ENCODE peak calls at places on chromosomes 1 and 21, in six cellular contexts. P is cardiac muscle cell, X is ascending aorta, I is mammary epithelial cell, Y is heart left ventricle, T is left lung. S is an unnamed sample. For H3K4me1, the result is how much of the 10 kb centered on the place peaks cover.

GRCh38 chr1:156591432-156592157 is at the start of gene NAXE:
- DNase-seq in I (peak), X (no peak), Y (peak), P (peak), T (peak), S (peak)

GRCh38 chr1:68782890-68783289 is 286.0 kb upstream of the DEPDC1 start:
- DNase-seq in X (no peak), Y (no peak), T (no peak), P (no peak), I (no peak), S (peak)

GRCh38 chr1:19179597-19180271 is 30.3 kb downstream of the UBR4 start:
- DNase-seq in T (no peak), Y (no peak), P (peak), X (no peak), I (no peak), S (peak)

GRCh38 chr1:54297596-54298283 is 97.8 kb downstream of the MRPL37 start:
- DNase-seq in X (no peak), Y (no peak), I (no peak), P (no peak), T (no peak), S (no peak)

GRCh38 chr1:38046884-38047602 is 450 bp upstream of the POU3F1 start:
- DNase-seq in I (peak), T (peak), X (peak), Y (peak), P (peak), S (peak)

GRCh38 chr1:6414443-6414844 is 5.3 kb downstream of the HES2 start:
- DNase-seq in P (peak), T (no peak), X (no peak), Y (no peak), I (peak), S (peak)

GRCh38 chr1:119209943-119210342 is 69.5 kb upstream of the WARS2 start:
- DNase-seq in Y (no peak), T (no peak), X (no peak), P (no peak), I (no peak), S (no peak)

GRCh38 chr1:61053712-61054608 is 28.4 kb upstream of the NFIA start:
- DNase-seq in T (peak), P (peak), I (no peak), X (no peak), Y (peak), S (peak)

GRCh38 chr1:99503276-99503747 is 142.6 kb upstream of the PALMD start:
- DNase-seq in I (peak), X (no peak), P (peak), T (no peak), Y (no peak), S (no peak)

GRCh38 chr1:103525114-103525606 is 339 bp upstream of the RNPC3 start:
- DNase-seq in I (peak), Y (no peak), X (no peak), P (peak), T (no peak), S (peak)

GRCh38 chr1:4754816-4755215 is 100.4 kb downstream of the AJAP1 start:
- DNase-seq in I (no peak), X (no peak), T (no peak), P (no peak), Y (no peak), S (no peak)

GRCh38 chr1:240169188-240169587 is 77.5 kb downstream of the FMN2 start:
- DNase-seq in T (no peak), I (no peak), X (no peak), P (no peak), Y (no peak), S (peak)

GRCh38 chr1:226624526-226624925 is 76.0 kb downstream of the STUM start:
- DNase-seq in I (peak), T (peak), Y (no peak), X (no peak), P (no peak), S (no peak)

GRCh38 chr1:107952989-107953388 is 12.0 kb downstream of the VAV3 start:
- DNase-seq in I (no peak), X (no peak), T (no peak), Y (peak), P (no peak), S (no peak)

GRCh38 chr1:172742599-172743500 is 83.9 kb downstream of the FASLG start:
- DNase-seq in Y (no peak), P (peak), X (no peak), T (no peak), I (peak), S (peak)

DNA sequence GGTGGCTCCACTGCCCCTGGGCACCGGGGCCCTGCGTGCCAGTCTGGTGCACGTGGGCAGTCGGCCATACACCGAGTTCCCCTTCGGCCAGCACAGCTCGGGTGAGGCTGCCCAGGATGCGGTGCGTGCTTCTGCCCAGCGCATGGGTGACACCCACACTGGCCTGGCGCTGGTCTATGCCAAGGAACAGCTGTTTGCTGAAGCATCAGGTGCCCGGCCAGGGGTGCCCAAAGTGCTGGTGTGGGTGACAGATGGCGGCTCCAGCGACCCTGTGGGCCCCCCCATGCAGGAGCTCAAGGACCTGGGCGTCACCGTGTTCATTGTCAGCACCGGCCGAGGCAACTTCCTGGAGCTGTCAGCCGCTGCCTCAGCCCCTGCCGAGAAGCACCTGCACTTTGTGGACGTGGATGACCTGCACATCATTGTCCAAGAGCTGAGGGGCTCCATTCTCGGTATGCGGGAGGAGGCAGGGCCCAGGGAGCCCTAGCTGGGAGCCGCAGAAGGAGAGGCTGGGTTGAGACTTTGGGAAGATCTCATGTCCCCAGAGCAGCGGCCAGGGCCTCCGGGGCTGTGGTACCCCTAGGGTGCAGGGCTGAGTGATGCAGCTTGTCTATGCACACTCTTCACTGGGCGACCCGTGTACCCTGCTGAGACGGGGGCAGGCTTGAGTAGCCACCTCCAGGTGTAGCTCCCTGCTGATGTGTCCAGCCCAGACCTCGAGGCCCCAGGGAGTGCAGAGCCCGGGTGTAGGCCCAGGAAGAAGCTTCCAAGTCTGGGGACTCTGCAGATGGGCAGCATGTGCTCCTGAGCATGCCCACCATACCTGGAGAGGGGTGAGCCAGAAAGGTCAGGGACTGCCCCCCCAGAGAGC is 1.8 kb downstream of the VWA1 start:
- DNase-seq in X (no peak), P (no peak), T (no peak), Y (no peak), I (no peak), S (no peak)
- H3K4me1 ChIP-seq in X (under half), P (under half), T (half or more), Y (under half), I (under half), S (under half)

DNA sequence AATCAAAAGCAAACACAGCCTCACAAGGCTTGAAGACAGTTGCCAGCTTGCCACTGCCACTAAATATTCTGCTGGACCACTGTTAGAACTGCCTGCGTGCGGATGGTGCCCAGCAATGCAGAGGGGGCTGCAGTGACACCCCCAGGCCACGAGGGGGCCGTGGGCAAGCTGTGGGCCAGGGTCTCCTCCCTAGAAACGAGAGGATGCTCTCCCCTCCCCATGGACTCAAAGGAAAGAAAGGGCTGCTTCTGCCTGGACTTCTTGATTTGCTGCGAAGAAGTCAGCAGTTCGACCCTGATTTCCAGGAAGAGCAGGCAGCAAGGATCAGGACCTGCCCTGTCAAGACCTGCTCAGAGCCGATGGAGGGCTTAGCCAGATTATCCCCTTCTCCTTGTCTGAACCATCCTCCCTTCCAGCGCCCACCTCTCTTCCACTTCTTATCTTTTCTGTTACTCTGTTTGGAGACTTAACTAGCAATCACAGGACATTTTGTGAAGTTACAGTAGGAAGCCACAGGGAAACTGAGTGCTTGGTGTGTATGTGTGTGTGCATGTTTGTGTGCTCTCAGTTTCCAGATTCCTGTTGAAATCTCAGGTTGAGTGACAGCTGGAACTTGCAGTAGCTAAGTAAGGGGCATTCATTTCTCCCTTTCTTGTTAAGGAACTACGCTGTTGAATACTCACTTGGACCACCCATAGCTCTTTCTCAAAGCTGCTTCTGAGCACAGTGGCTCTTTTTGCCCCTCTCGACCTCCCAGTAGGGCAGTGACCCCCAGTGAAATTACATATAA is 2.7 kb downstream of the MAN1C1 start:
- DNase-seq in T (no peak), X (no peak), I (no peak), P (peak), Y (peak), S (peak)
- H3K4me3 ChIP-seq in T (no peak), X (no peak), I (no peak), P (peak), Y (peak), S (peak)

GRCh38 chr1:111203681-111204210 is 3.3 kb upstream of the DENND2D start:
- DNase-seq in Y (peak), I (peak), T (peak), P (no peak), X (peak), S (peak)
- H3K4me1 ChIP-seq in Y (under half), I (under half), T (half or more), P (under half), X (under half), S (under half)

DNA sequence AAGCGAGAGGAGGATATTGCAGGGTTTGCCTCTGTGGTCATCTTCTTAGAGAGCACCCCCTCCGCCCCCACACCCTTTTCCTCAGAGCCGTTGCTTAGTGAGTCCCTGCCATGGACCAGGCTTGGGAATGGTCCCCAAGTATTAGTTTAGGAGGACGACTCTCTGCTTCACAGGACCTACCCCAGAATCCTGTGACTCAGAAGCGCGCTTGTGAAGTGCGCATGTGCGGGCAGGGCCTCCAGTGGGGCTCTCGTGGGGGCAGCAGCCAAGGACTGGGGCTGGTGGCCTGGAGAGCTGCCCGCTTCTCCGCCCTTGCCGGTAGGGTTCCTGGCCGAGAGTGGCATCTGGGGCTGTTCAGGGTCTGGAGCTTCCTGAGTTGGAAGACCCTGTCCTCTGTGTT is 37.3 kb upstream of the HMGN1 start:
- DNase-seq in I (no peak), T (peak), P (no peak), Y (no peak), X (no peak), S (no peak)
- H3K4me3 ChIP-seq in I (peak), T (no peak), P (no peak), Y (peak), X (peak), S (no peak)

DNA sequence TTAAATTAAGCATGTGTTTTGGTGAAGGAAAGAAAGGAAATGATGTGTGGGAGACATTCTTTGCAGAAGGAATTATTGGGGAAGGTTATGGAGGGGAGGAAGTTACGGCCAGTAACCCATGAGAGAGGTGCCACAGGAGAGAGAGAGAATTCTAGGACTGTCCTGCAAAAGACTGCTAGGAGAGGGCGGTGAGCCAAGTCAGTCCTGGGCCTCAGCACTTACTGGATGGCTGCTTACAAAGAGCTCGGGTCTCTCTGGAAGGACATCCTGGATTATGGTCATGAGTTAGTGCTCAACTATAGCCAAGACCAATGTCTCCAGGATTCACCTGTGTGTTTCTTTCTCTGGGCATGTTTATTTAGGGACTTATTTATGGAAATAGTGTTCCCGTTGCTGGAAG is 74.4 kb upstream of the HSD17B7 start:
- DNase-seq in Y (no peak), I (no peak), X (no peak), P (no peak), T (no peak), S (no peak)
- H3K4me1 ChIP-seq in Y (under half), I (under half), X (under half), P (under half), T (under half), S (under half)

GRCh38 chr1:15949453-15950245 is 26.3 kb downstream of the ZBTB17 start:
- DNase-seq in P (peak), T (peak), X (peak), I (peak), Y (peak), S (peak)

GRCh38 chr1:15950302-15950701 is 25.6 kb downstream of the ZBTB17 start:
- DNase-seq in X (no peak), Y (no peak), P (no peak), T (no peak), I (no peak), S (no peak)

GRCh38 chr1:15947382-15948090 is 28.4 kb downstream of the ZBTB17 start:
- DNase-seq in P (no peak), X (no peak), T (no peak), Y (no peak), I (no peak), S (no peak)

GRCh38 chr1:15948091-15948591 is 27.8 kb downstream of the ZBTB17 start:
- DNase-seq in X (no peak), I (no peak), P (no peak), Y (peak), T (no peak), S (peak)

DNA sequence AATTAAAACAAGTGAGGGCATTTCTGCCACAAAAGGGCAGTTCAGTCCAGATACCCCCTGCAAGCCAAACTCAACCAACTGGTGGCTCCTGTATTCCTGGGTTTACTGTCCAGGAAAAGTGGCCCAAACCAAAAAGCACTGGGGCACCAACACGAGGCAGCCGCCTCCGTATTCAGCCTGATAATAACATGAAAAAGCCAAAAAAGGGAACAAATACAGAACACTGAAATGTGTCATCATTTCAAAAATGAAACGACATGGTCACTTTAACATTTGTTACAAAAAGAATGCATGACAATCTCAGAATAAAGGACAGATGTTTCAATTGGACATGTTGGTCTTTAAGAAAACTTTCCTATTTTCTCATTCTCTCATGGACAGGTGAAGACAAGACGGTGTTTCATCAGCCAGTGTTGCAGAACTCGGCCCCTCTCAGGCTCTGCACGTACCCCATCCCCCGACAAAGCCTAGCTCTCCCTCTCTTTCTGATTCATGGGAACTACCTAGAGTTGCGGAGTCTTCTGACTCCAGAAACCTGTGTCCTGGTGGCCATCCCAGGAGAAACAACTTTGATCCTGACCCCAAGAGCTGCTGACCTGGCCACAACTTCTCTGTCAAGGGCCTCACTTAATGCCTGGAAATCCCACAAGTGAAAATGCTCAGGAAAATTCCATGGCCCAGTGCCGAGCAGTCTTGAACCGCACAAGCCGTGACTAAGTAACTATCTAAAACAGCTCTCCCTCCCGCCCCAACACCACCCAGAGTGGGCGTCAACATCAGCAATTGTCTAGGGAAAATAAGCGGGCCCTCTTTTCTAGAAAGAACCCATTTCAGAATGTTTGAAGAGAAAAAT is 27.1 kb downstream of the ZBTB17 start:
- DNase-seq in I (peak), P (no peak), X (peak), T (peak), Y (peak), S (peak)
- H3K4me3 ChIP-seq in I (no peak), P (no peak), X (peak), T (no peak), Y (peak), S (no peak)

GRCh38 chr1:234600418-234601216 is 9.4 kb downstream of the IRF2BP2 start:
- DNase-seq in X (no peak), I (peak), T (peak), P (no peak), Y (peak), S (no peak)
- H3K4me1 ChIP-seq in X (under half), I (under half), T (half or more), P (under half), Y (under half), S (half or more)

GRCh38 chr21:34598931-34599400 is 15.9 kb downstream of the RCAN1 start:
- DNase-seq in T (no peak), X (no peak), I (peak), Y (no peak), P (no peak), S (no peak)
- H3K4me3 ChIP-seq in T (no peak), X (no peak), I (no peak), Y (no peak), P (no peak), S (no peak)

DNA sequence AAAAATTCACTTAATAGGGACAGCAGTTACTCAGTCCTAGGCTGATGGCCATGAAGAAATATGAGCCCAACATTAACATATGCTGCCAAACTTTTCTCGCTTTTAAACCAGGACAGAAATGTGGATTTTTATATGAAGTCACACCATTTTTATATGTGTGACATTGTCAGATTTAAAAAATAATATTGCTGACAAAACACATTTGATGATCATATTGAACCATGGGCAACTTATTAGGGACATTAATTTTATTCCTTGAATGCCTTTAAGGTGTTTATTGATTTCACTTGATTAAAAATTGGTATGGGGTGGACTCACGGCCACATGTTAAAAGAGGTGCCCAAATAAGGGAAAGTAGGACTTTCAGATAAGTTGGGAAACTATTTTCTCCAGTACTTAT is 58.6 kb downstream of the RPRD2 start:
- DNase-seq in Y (no peak), P (no peak), T (no peak), I (no peak), X (no peak), S (no peak)
- H3K4me1 ChIP-seq in Y (under half), P (under half), T (under half), I (under half), X (under half), S (under half)

GRCh38 chr1:8631163-8631562 is 186.3 kb downstream of the RERE start:
- DNase-seq in Y (no peak), T (no peak), X (no peak), I (no peak), P (no peak), S (no peak)

GRCh38 chr1:8629241-8630091 is 188.0 kb downstream of the RERE start:
- DNase-seq in I (no peak), P (peak), Y (no peak), T (no peak), X (no peak), S (no peak)

GRCh38 chr1:8625981-8626898 is 191.2 kb downstream of the RERE start:
- DNase-seq in T (no peak), Y (no peak), P (no peak), I (peak), X (no peak), S (no peak)

GRCh38 chr1:8627728-8628127 is 189.7 kb downstream of the RERE start:
- DNase-seq in P (no peak), I (no peak), T (no peak), Y (no peak), X (no peak), S (no peak)

DNA sequence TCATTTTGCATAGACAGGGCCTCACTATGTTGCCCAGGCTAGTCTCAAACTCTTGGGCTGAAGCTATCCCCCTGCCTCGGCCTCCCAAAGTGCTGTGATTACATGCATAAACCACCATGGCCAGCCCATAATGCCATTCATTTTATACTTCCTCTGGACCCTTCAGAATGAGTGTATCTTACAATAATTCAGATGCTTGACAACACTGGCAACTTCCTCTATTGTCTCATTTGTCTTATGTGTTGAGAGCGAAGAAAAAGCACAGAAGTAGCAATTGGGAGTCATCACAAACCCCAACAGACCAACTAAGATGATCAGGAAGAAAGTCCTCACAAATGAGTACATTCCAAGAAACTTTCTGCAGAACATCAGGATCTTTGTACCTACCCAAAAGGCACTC is 192.0 kb downstream of the RERE start:
- DNase-seq in T (no peak), I (no peak), P (no peak), Y (no peak), X (no peak), S (no peak)
- H3K4me3 ChIP-seq in T (no peak), I (no peak), P (no peak), Y (no peak), X (no peak), S (no peak)

S was measured in GM23338.